ENCODE peak calls at places on chromosomes 11 and 22, in six cellular contexts. S is K562, E is GM12878, O is HepG2, L is H1, M is GM23338. Z is an unnamed sample.

GRCh38 chr11:61841636-61842332 is 13.7 kb downstream of the FADS2 start:
- DNase-seq in S (peak; percentile 75), O (no peak), L (no peak), M (no peak), E (no peak), Z (no peak)

GRCh38 chr11:76770642-76771445 is 12.3 kb upstream of the TSKU start:
- DNase-seq in M (no peak), E (no peak), L (no peak), O (peak; percentile 69), S (no peak), Z (no peak)

GRCh38 chr22:43413826-43414225 is 2.0 kb downstream of the MPPED1 start:
- DNase-seq in S (no peak), O (no peak), L (no peak), M (no peak), E (no peak), Z (no peak)

GRCh38 chr22:50601669-50602337 is 1.2 kb downstream of the MAPK8IP2 start:
- DNase-seq in L (no peak), M (no peak), E (no peak), S (no peak), O (no peak), Z (no peak)

GRCh38 chr22:49372530-49373288 is 455.0 kb downstream of the BRD1 start:
- DNase-seq in L (no peak), E (no peak), O (peak; percentile 37), S (peak; percentile 64), M (no peak), Z (peak; percentile 26)

GRCh38 chr11:8649361-8649760 is 33.1 kb downstream of the TRIM66 start:
- DNase-seq in O (no peak), S (no peak), M (no peak), E (no peak), L (no peak), Z (no peak)

GRCh38 chr11:8262552-8263108 is 1.0 kb downstream of the LMO1 start:
- DNase-seq in S (no peak), M (peak; percentile 83), O (no peak), E (no peak), L (no peak), Z (peak; percentile 78)

GRCh38 chr11:128318856-128319474 is 268.4 kb downstream of the ETS1 start:
- DNase-seq in L (no peak), E (peak; percentile 93), M (no peak), O (no peak), S (no peak), Z (no peak)

GRCh38 chr22:36197601-36198146 is 3.9 kb downstream of the APOL4 start:
- DNase-seq in L (no peak), E (no peak), M (peak; percentile 42), O (no peak), S (peak; percentile 18), Z (no peak)

GRCh38 chr11:7977251-7977917 is 9.8 kb upstream of the EIF3F start:
- DNase-seq in S (no peak), L (no peak), M (peak; percentile 50), E (no peak), O (no peak), Z (no peak)

GRCh38 chr11:28836285-28837081 is 728.3 kb downstream of the METTL15 start:
- DNase-seq in S (no peak), L (no peak), M (no peak), O (peak; percentile 90), E (no peak), Z (no peak)

GRCh38 chr11:67266424-67267187 is at the start of gene GRK2:
- DNase-seq in L (no peak), M (peak; percentile 67), O (no peak), S (peak; percentile 92), E (no peak), Z (no peak)

GRCh38 chr11:61359541-61359940 is 2.1 kb downstream of the CYB561A3 start:
- DNase-seq in E (no peak), S (no peak), L (no peak), M (no peak), O (no peak), Z (no peak)

GRCh38 chr11:126115820-126116319 is 53.2 kb upstream of the CDON start:
- DNase-seq in M (peak; percentile 39), E (no peak), L (no peak), O (peak; percentile 93), S (peak; percentile 24), Z (no peak)

GRCh38 chr22:45846952-45847351 is 130.0 kb downstream of the WNT7B start:
- DNase-seq in S (no peak), O (no peak), M (peak; percentile 52), L (no peak), E (no peak), Z (no peak)

GRCh38 chr11:70397336-70397982 is 870 bp upstream of the CTTN start:
- DNase-seq in S (no peak), E (no peak), O (peak; percentile 43), L (no peak), M (peak; percentile 44), Z (peak; percentile 37)

GRCh38 chr11:46295312-46295995 is 18.0 kb downstream of the CREB3L1 start:
- DNase-seq in S (peak; percentile 96), L (peak; percentile 64), E (no peak), O (peak; percentile 27), M (peak; percentile 94), Z (peak; percentile 90)

GRCh38 chr11:75602916-75603315 is 40.9 kb downstream of the SERPINH1 start:
- DNase-seq in L (no peak), S (no peak), O (no peak), M (no peak), E (no peak), Z (no peak)
- TF ChIP-seq CREB1 in L (no peak), S (no peak), O (no peak), M (no peak), E (no peak), Z (no peak)

GRCh38 chr11:33160587-33160986 is 693 bp downstream of the CSTF3 start:
- DNase-seq in S (no peak), M (no peak), E (no peak), L (no peak), O (no peak), Z (no peak)
- TF ChIP-seq CREB1 in S (no peak), M (no peak), E (no peak), L (no peak), O (no peak), Z (no peak)

GRCh38 chr11:43866969-43867368 is 13.7 kb upstream of the ALKBH3 start:
- DNase-seq in L (no peak), O (no peak), E (no peak), M (no peak), S (no peak), Z (no peak)

GRCh38 chr11:43861141-43861540 is 19.5 kb upstream of the ALKBH3 start:
- DNase-seq in O (no peak), M (no peak), L (no peak), E (no peak), S (no peak), Z (no peak)

GRCh38 chr11:43868852-43869567 is 11.6 kb upstream of the ALKBH3 start:
- DNase-seq in L (no peak), M (no peak), S (peak; percentile 32), O (peak; percentile 41), E (peak; percentile 84), Z (no peak)

GRCh38 chr11:43870981-43871550 is 9.6 kb upstream of the ALKBH3 start:
- DNase-seq in S (no peak), E (no peak), L (no peak), M (no peak), O (no peak), Z (no peak)

DNA sequence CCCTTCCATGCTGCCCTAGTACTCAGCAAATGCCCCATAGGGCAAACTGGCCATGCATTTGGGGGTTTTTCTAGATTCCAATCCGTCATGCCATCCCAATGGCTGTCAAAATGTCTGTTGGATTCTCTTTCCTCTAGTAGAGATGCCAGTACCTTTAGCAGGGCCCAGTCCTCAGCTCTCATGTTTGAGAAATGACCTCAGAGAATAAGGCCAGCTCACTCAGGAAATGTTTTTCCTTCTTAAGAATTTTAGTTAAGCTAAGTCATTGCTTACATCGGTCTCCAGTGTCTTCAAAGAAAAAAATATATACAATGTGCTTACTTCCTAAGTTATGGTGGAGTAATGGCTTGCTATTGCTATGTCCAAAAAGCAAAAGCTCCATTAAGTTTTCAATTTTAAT is 14.1 kb upstream of the ALKBH3 start:
- DNase-seq in O (no peak), L (no peak), E (no peak), M (no peak), S (no peak), Z (no peak)
- TF ChIP-seq CREB1 in O (no peak), L (no peak), E (no peak), M (no peak), S (no peak), Z (no peak)

DNA sequence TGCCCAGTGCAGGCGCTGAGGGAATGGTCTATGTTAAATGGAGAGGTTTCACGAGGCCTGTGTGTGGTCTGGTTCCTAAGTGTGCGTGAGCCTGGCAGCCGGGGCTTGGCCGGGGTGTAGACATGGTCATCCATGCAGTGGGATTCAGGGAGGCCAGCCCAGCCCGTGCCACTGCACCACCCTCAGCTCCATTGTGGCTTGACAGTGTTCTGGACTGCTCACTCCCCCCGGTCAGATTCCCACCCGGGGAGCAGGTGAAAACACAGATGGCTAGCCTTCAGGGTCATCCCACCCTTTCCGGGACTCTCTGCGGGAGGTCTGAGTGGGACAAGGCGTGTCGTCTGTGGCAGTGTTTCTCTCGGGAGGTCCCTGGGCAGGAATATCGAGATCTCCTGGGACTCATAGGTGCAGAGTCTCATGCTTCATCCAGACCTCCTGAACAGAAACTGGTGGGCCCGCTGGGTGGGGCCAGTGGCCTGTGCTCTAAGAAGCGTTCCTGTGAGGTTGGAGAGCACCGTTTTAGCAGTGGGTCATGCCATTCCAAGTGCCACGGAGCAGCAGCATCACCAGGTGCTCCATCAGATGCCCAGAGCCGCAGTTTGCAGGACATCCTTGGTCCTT is 52.3 kb downstream of the ST14 start:
- DNase-seq in M (no peak), E (no peak), O (no peak), L (no peak), S (no peak), Z (peak; percentile 9)
- TF ChIP-seq CREB1 in M (no peak), E (no peak), O (no peak), L (no peak), S (no peak), Z (no peak)